ENCODE peak calls at places on chromosomes 12 and 14, in eight cellular contexts. I is left ventricle myocardium inferior, L is H1, V is AG04450, W is ovary, T is lung, U is GM23338, C is tibial nerve. A is an unnamed sample. For H3K27me3, the result is how much of the 10 kb centered on the place peaks cover.

GRCh38 chr14:60222820-60223219 is 26.2 kb upstream of the PPM1A start:
- DNase-seq in I (peak), V (no peak), T (peak), C (no peak), W (no peak), U (no peak), L (no peak), A (no peak)

GRCh38 chr14:58650857-58651256 is 13.1 kb downstream of the DACT1 start:
- DNase-seq in W (no peak), C (no peak), V (no peak), L (no peak), I (no peak), U (no peak), T (no peak), A (no peak)

GRCh38 chr14:74893614-74894091 is 11.9 kb downstream of the DLST start:
- DNase-seq in L (no peak), I (no peak), C (no peak), U (no peak), T (no peak), W (no peak), V (no peak), A (no peak)

GRCh38 chr12:49518914-49519573 is 19.8 kb upstream of the KCNH3 start:
- DNase-seq in T (no peak), V (no peak), U (no peak), W (no peak), C (no peak), L (no peak), I (no peak), A (peak)

GRCh38 chr14:93019367-93019843 is 96.3 kb downstream of the ITPK1 start:
- DNase-seq in T (no peak), U (no peak), L (no peak), W (peak), V (no peak), C (no peak), I (no peak), A (no peak)

GRCh38 chr12:98741229-98741614 is 96.1 kb downstream of the APAF1 start:
- DNase-seq in U (no peak), W (no peak), C (no peak), L (no peak), T (no peak), I (no peak), V (no peak), A (no peak)

GRCh38 chr14:33564774-33565630 is 385.9 kb downstream of the EGLN3 start:
- DNase-seq in U (peak), V (no peak), L (peak), I (no peak), T (no peak), C (no peak), W (no peak), A (peak)

GRCh38 chr12:109981311-109981710 is 14.9 kb downstream of the GIT2 start:
- DNase-seq in V (no peak), I (no peak), L (no peak), W (no peak), U (no peak), T (no peak), C (no peak), A (no peak)

DNA sequence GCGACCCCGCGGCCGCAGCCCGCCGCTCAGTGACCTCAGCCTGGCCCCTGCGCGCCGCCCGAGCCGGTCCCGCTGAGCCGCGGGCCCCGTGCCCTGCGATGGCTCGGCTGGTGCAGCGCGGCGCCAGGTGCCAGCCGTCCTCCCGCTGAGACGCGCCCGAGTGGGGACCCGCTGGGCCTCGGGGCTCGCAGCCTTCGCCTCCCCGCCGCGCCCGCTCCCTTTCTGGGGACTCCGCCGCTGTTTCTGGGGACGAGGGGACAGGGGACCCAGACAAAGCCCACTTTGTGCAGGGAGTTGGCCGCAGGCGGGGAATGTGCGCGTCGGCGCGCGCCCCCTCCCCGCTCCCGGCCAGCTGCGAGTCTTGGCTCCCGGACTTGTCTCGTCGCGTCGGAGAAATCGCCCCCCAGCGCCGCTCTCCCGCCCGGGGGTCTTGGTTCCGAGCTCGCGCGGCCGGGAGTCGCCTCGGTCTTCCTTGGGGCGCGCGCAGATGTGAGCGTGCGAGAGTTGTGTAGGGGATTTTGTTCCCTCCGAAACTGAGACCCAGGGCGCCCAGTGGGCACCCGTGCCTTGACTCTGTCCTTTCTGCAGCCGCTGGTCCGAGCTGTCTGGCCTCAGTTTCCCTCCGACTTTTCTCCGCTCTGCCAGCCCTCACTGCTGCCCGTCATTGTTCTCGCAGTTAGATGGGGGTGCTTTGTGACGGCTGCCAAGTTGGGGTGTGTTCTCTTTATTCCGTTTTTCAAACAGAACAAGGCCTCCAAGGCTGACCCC is 765 bp downstream of the VASH1 start:
- DNase-seq in W (peak), C (no peak), T (peak), L (no peak), U (no peak), V (no peak), I (no peak), A (no peak)
- H3K4me3 ChIP-seq in W (peak), C (peak), T (peak), L (peak), U (peak), V (peak), I (peak), A (peak)

GRCh38 chr14:64870160-64870559 is 9.5 kb downstream of the SPTB start:
- DNase-seq in I (no peak), U (no peak), W (no peak), C (no peak), L (no peak), V (no peak), T (no peak), A (no peak)
- H3K27me3 ChIP-seq in I (under half), U (under half), W (under half), C (under half), L (under half), V (under half), T (under half), A (under half)

DNA sequence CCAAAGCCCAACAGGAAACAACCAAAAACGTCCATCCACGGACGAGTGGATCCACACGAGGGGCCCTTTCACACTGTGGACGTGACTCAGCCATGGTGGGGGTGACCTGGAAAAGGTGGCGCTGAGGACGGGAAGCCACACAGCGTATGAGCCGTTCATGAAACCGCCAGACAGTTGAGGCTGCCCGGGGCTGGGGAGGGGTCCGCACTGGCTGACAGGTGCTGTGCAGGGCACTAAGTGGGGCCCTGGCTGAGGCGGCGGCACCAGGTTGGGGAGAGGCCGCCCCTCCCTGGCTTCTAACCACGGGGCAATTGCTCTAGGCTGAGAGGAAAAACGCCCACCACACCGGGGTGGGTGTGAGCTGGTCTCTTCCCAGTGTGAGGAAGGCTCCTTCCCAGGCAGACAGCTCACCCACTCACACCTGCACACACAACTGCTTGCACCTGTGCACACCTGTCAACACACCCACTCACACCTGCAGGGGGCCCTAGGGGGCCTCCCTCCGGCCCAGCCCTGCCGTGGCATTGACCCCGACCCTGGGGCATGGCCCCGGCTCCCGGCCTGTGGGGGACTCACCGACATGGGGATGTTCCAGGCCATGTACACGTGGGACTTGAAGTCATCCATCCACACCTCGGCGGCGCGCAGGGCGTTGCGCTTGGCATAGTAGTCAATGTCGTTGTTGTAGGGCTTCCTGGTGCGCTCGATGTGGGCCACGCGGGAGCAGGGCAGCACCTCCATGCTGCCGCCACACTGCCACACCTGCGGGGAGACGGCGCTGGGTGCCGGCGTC is 58.9 kb downstream of the NOC4L start:
- DNase-seq in I (no peak), U (no peak), L (no peak), T (no peak), W (no peak), C (no peak), V (no peak), A (no peak)
- TF ChIP-seq CTCF in I (no peak), U (no peak), L (no peak), T (no peak), W (no peak), C (no peak), V (no peak), A (no peak)

GRCh38 chr12:124556896-124557501 is 10.4 kb downstream of the NCOR2 start:
- DNase-seq in L (no peak), C (no peak), V (no peak), T (no peak), W (peak), I (no peak), U (no peak), A (no peak)

GRCh38 chr12:124556067-124556466 is 11.3 kb downstream of the NCOR2 start:
- DNase-seq in U (no peak), I (no peak), W (peak), L (no peak), C (no peak), V (no peak), T (no peak), A (no peak)

GRCh38 chr12:124553862-124554428 is 13.5 kb downstream of the NCOR2 start:
- DNase-seq in I (no peak), W (no peak), L (no peak), T (no peak), U (no peak), C (no peak), V (no peak), A (no peak)

GRCh38 chr12:124555168-124555928 is 12.1 kb downstream of the NCOR2 start:
- DNase-seq in V (no peak), I (no peak), T (no peak), L (no peak), C (no peak), W (no peak), U (no peak), A (no peak)

DNA sequence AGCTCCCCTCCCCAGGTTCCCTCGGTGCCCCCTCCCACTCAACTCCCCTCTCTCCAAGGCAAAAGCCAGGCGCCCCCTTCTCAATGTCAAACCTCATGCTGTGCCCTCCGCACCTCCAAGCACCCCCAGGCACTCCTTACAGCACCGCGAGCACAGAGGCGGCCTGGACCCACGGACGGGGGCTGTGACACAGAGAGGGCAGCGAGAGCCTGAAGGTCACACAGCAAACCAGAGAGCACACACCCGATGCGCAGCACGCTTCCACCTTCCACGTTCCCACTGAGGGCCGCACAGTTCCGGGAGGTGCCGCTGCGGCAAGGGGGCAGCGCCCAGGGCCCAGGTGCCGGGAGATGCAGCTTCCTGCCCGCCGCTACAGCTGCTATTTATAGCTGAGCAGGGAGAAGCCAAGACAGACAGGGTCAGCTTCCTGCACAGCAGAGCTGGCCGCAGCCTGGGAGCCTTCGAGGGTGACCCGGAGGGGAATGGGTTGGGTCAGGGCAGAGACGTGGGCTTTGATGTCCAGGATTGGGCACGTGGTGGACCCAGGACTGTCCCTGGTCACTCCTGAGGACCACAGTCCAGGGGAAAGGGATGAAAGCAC is 12.9 kb downstream of the NCOR2 start:
- DNase-seq in L (no peak), W (no peak), I (peak), C (no peak), U (no peak), T (no peak), V (no peak), A (no peak)
- H3K4me3 ChIP-seq in L (no peak), W (no peak), I (peak), C (no peak), U (no peak), T (no peak), V (no peak), A (no peak)

GRCh38 chr12:95836630-95837239 is 22.0 kb upstream of the SNRPF start:
- DNase-seq in T (peak), L (no peak), V (no peak), C (no peak), I (no peak), U (no peak), W (no peak), A (no peak)
- H3K27me3 ChIP-seq in T (under half), L (under half), V (under half), C (under half), I (under half), U (under half), W (under half), A (under half)